ENCODE peak calls at places on chromosomes 7 and 10, in eight cellular contexts. R is stimulated activated CD4-positive, alpha-beta T cell treated with anti-CD3 and anti-CD28 coated beads, TNF-alpha, amount 100 ng/mL, for 24 hours; V is stomach; P is breast epithelium; S is fibroblast of the conjunctiva; Q is lower leg skin; X is kidney epithelial cell; U is activated T-cell treated with anti-CD3 and anti-CD28 coated beads, Interleukin-2, amount 50 U/mL, for 4 hours. Y is an unnamed sample.

GRCh38 chr7:71801996-71802395 is 610.1 kb downstream of the CALN1 start:
- DNase-seq in R (no peak), Q (no peak), U (no peak), P (no peak), X (no peak), S (no peak), V (no peak), Y (peak)

GRCh38 chr10:3869036-3869435 is 84.0 kb upstream of the KLF6 start:
- DNase-seq in Q (no peak), S (no peak), P (no peak), V (no peak), R (no peak), X (no peak), U (no peak), Y (no peak)

GRCh38 chr10:71255817-71256660 is 43.7 kb downstream of the UNC5B start:
- DNase-seq in P (no peak), X (no peak), U (no peak), R (no peak), Q (peak), S (peak), V (peak), Y (peak)

GRCh38 chr10:72158174-72158573 is 57.6 kb upstream of the ANAPC16 start:
- DNase-seq in P (no peak), S (no peak), U (no peak), R (no peak), V (no peak), Q (no peak), X (no peak), Y (no peak)

GRCh38 chr10:78931333-78932083 is 137.3 kb upstream of the ZMIZ1 start:
- DNase-seq in P (peak), R (no peak), U (no peak), X (peak), V (peak), S (peak), Q (peak), Y (peak)

GRCh38 chr7:4718071-4718470 is 36.0 kb downstream of the FOXK1 start:
- DNase-seq in P (no peak), V (no peak), S (no peak), X (no peak), U (no peak), R (no peak), Q (no peak), Y (no peak)

GRCh38 chr7:17185690-17186070 is 112.8 kb upstream of the AHR start:
- DNase-seq in X (no peak), U (no peak), Q (no peak), V (no peak), R (no peak), S (peak), P (no peak), Y (peak)

GRCh38 chr7:78363866-78364265 is 565.3 kb downstream of the PHTF2 start:
- DNase-seq in Q (no peak), V (no peak), R (no peak), S (no peak), X (no peak), P (no peak), U (no peak), Y (no peak)

GRCh38 chr7:133987582-133987981 is 139.6 kb upstream of the LRGUK start:
- DNase-seq in X (no peak), U (no peak), R (no peak), Q (no peak), P (no peak), V (no peak), S (no peak), Y (no peak)

GRCh38 chr10:113111900-113112853 is 162.1 kb downstream of the TCF7L2 start:
- DNase-seq in R (no peak), Q (peak), X (no peak), V (peak), S (peak), P (peak), U (no peak), Y (no peak)

GRCh38 chr7:108372601-108373000 is 83.6 kb downstream of the NRCAM start:
- DNase-seq in P (no peak), U (no peak), S (no peak), V (no peak), R (no peak), Q (no peak), X (no peak), Y (peak)

GRCh38 chr7:130387628-130388403 is 7.5 kb downstream of the CPA1 start:
- DNase-seq in S (no peak), Q (no peak), V (no peak), P (no peak), X (no peak), U (no peak), R (no peak), Y (peak)

GRCh38 chr7:158838238-158838637 is 8.9 kb upstream of the ESYT2 start:
- DNase-seq in V (no peak), S (no peak), U (no peak), P (no peak), Q (no peak), R (no peak), X (no peak), Y (no peak)

GRCh38 chr7:55365103-55365679 is at the start of gene LANCL2:
- DNase-seq in V (peak), U (peak), S (peak), P (no peak), X (no peak), Q (peak), R (no peak), Y (no peak)

GRCh38 chr10:78438094-78438906 is 404.6 kb downstream of the RPS24 start:
- DNase-seq in P (no peak), X (no peak), V (no peak), S (no peak), Q (no peak), U (no peak), R (no peak), Y (no peak)

GRCh38 chr7:28181921-28182517 is 1.4 kb upstream of the JAZF1 start:
- DNase-seq in V (no peak), X (no peak), R (no peak), S (no peak), P (no peak), U (no peak), Q (no peak), Y (no peak)

GRCh38 chr10:109852004-109852717 is 71.2 kb downstream of the XPNPEP1 start:
- DNase-seq in S (peak), R (peak), X (peak), U (peak), V (peak), Q (peak), P (peak), Y (peak)

GRCh38 chr7:106065560-106066500 is 46.3 kb downstream of the SYPL1 start:
- DNase-seq in P (no peak), S (no peak), Q (peak), V (peak), U (no peak), X (no peak), R (no peak), Y (peak)

GRCh38 chr7:108257954-108258353 is 127.8 kb upstream of the LAMB4 start:
- DNase-seq in S (no peak), U (no peak), Q (no peak), R (no peak), X (no peak), P (no peak), V (no peak), Y (no peak)

GRCh38 chr7:23230586-23231195 is 15.9 kb upstream of the GPNMB start:
- DNase-seq in S (no peak), X (no peak), V (no peak), R (no peak), P (no peak), U (no peak), Q (no peak), Y (no peak)

GRCh38 chr7:19024261-19024660 is 93.2 kb downstream of the TWIST1 start:
- DNase-seq in S (peak), R (no peak), P (no peak), X (peak), V (no peak), Q (no peak), U (no peak), Y (peak)

GRCh38 chr7:2631924-2632716 is at the start of gene TTYH3:
- DNase-seq in V (no peak), S (no peak), Q (no peak), U (peak), P (no peak), X (no peak), R (no peak), Y (no peak)

GRCh38 chr10:28091913-28092312 is 93.0 kb upstream of the ODAD2 start:
- DNase-seq in S (no peak), Q (no peak), U (no peak), P (no peak), R (no peak), X (no peak), V (no peak), Y (no peak)

GRCh38 chr10:132539431-132539839 is 1.8 kb downstream of the INPP5A start:
- DNase-seq in Q (no peak), P (no peak), X (no peak), R (no peak), V (peak), S (no peak), U (no peak), Y (peak)

GRCh38 chr7:49775065-49775948 is 1.9 kb downstream of the VWC2 start:
- DNase-seq in R (no peak), X (no peak), U (no peak), Q (no peak), P (no peak), V (no peak), S (no peak), Y (peak)

GRCh38 chr7:85041599-85042216 is 145.1 kb downstream of the SEMA3D start:
- DNase-seq in X (peak), Q (peak), U (no peak), V (peak), R (no peak), S (peak), P (peak), Y (peak)

GRCh38 chr7:96189129-96189815 is 132.6 kb downstream of the SLC25A13 start:
- DNase-seq in R (no peak), X (no peak), V (no peak), P (no peak), Q (no peak), S (peak), U (no peak), Y (no peak)

GRCh38 chr7:110142939-110143526 is 947.9 kb upstream of the LRRN3 start:
- DNase-seq in V (no peak), R (no peak), X (no peak), P (no peak), S (no peak), Q (no peak), U (no peak), Y (no peak)

GRCh38 chr10:47370878-47371277 is 13.2 kb downstream of the ZNF488 start:
- DNase-seq in R (no peak), U (no peak), Q (peak), P (no peak), X (no peak), V (peak), S (no peak), Y (no peak)

GRCh38 chr10:34721201-34721840 is 93.8 kb downstream of the PARD3 start:
- DNase-seq in X (no peak), R (no peak), V (no peak), Q (no peak), S (no peak), U (no peak), P (no peak), Y (peak)

GRCh38 chr10:88810196-88810961 is 7.8 kb downstream of the LIPM start:
- DNase-seq in Q (no peak), X (peak), U (peak), V (peak), R (no peak), P (no peak), S (peak), Y (peak)

Y was measured in astrocyte of the hippocampus.